ENCODE peak calls at places on chromosomes 2 and 18, in five cellular contexts. M is BJ, D is WERI-Rb-1, W is cardiac muscle cell, Z is AG09319. N is an unnamed sample.

GRCh38 chr18:26286008-26286407 is 59.8 kb downstream of the TAF4B start:
- DNase-seq in M (no peak), D (no peak), W (no peak), Z (no peak), N (no peak)

GRCh38 chr2:173588931-173589369 is 234.3 kb downstream of the CDCA7 start:
- DNase-seq in M (no peak), D (no peak), W (no peak), Z (no peak), N (no peak)

GRCh38 chr2:96762529-96763253 is 2.0 kb downstream of the CNNM4 start:
- DNase-seq in M (no peak), D (peak; percentile 24), W (peak; percentile 69), Z (no peak), N (no peak)

GRCh38 chr18:31197676-31198075 is 35.0 kb upstream of the DSC1 start:
- DNase-seq in M (no peak), D (no peak), W (no peak), Z (no peak), N (no peak)

GRCh38 chr18:74806700-74807416 is 209.2 kb downstream of the ZNF407 start:
- DNase-seq in M (peak; percentile 52), D (no peak), W (no peak), Z (peak; percentile 10), N (no peak)

GRCh38 chr2:37588316-37588777 is 83.1 kb downstream of the CDC42EP3 start:
- DNase-seq in M (no peak), D (peak; percentile 81), W (no peak), Z (no peak), N (no peak)

GRCh38 chr2:98461650-98462049 is 17.0 kb downstream of the INPP4A start:
- DNase-seq in M (no peak), D (no peak), W (no peak), Z (no peak), N (no peak)

GRCh38 chr2:12714391-12715221 is 2.1 kb upstream of the TRIB2 start:
- DNase-seq in M (no peak), D (no peak), W (no peak), Z (no peak), N (no peak)

GRCh38 chr2:230964136-230964730 is 31.7 kb upstream of the SPATA3 start:
- DNase-seq in M (no peak), D (no peak), W (no peak), Z (no peak), N (no peak)

GRCh38 chr2:184091456-184091855 is 506.9 kb upstream of the ZNF804A start:
- DNase-seq in M (no peak), D (no peak), W (no peak), Z (no peak), N (no peak)

GRCh38 chr2:121293450-121294325 is 8.7 kb upstream of the TFCP2L1 start:
- DNase-seq in M (no peak), D (no peak), W (no peak), Z (no peak), N (peak; percentile 59)

DNA sequence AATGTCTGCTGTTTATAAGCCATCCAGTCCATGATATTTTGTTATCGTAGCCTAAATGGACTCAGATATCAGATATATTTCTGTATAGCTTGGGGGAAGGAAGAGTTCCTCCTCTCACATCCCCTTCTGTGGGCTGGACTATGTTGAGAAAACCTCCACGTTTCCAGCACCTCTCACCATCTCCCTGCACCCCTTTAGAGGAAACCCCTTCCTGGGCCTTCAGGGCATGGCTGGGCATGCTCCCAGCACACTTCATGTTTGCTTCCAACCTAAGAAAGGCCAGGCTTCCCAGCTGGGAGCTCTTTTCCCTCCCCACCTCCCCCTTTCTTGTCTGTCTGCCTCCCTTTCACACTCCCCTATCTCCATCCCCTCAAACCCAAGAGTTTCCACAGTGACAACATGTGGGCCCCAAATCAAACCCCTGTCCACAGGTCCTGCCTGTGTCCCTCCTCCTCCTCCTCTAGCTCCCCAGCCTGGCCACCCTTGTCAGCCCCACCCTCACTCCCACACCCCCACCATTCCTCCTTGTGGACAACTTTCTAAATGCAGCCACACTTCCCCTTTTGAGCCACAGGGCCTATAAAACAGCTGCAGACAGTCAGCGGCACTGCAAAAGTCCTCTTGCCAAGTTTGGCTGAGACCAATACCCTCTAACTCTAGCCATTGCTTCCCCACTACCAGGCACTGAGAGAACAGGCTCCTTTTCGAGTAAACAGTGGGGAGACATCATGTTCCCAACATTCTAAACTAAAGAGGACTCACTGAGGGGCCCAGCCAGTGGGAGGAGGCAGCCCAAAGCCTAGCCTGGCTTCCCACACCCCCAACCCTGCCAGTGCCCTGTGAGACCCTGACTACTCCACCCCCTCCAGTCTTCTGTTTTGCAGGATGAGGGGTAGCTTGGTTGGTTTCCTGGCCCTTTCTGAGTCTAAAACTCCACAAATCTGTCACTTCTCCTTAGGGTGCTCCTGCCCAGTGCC is 120.5 kb downstream of the ZFP36L2 start:
- DNase-seq in M (no peak), D (peak; percentile 38), W (no peak), Z (no peak), N (no peak)
- TF ChIP-seq CTCF in M (peak; percentile 64), D (peak; percentile 24), W (peak; percentile 51), Z (peak; percentile 39), N (peak; percentile 55)

GRCh38 chr18:8982416-8983183 is 119.9 kb upstream of the NDUFV2 start:
- DNase-seq in M (peak; percentile 93), D (peak; percentile 68), W (peak; percentile 41), Z (peak; percentile 84), N (no peak)
- TF ChIP-seq CTCF in M (peak; percentile 55), D (peak; percentile 62), W (peak; percentile 56), Z (peak; percentile 59), N (peak; percentile 67)

GRCh38 chr2:86623549-86624547 is at the start of gene RNF103:
- DNase-seq in M (peak; percentile 29), D (peak; percentile 96), W (peak; percentile 97), Z (peak; percentile 74), N (peak; percentile 95)
- TF ChIP-seq CTCF in M (no peak), D (no peak), W (no peak), Z (no peak), N (no peak)

DNA sequence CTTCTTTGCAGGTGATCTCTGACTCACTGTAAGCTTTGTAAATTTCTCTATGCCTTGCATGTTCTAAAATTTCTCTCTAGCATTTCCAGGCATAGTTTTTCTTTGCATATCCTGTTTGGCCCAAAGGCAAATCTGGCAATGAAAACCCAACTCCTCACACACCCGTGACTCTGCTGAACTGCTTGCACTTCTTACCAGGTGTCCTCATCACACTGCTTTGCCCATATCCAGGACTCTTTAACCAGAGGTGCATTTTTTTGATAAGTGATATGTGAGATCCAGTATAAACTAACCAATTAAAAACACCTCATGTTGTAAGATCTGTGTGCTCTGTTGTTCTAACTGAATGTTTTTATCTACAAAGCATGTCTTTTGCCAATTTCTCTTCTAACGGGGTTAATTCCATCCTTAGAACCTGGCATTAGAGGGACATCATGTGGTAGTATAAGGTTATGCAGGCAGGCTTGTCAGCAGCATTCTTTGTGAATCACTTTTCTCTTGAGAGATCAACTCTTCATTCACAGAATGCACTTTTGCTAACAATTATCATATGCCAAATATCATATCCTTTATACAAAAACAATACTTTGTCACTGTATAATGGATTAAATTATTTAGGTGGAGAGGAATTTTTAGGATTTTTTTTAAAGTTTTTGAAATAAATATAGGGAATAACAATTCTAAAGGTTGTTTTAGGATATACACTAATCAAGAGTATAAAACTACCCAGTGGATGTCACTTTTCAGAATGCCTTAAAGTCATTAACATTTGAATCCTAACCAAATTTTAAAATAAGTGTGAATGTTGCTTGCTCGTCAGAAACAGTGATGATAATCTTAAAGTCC is 20.8 kb upstream of the TMX3 start:
- DNase-seq in M (peak; percentile 20), D (no peak), W (peak; percentile 40), Z (peak; percentile 54), N (no peak)
- TF ChIP-seq CTCF in M (peak; percentile 82), D (peak; percentile 36), W (peak; percentile 83), Z (peak; percentile 86), N (peak; percentile 82)

GRCh38 chr18:46678785-46679404 is 21.9 kb upstream of the LOXHD1 start:
- DNase-seq in M (no peak), D (no peak), W (no peak), Z (no peak), N (no peak)

GRCh38 chr18:46679846-46680598 is 23.0 kb upstream of the LOXHD1 start:
- DNase-seq in M (no peak), D (no peak), W (no peak), Z (no peak), N (no peak)

GRCh38 chr18:46676162-46676830 is 19.3 kb upstream of the LOXHD1 start:
- DNase-seq in M (no peak), D (no peak), W (no peak), Z (no peak), N (no peak)

GRCh38 chr18:46675112-46675511 is 18.1 kb upstream of the LOXHD1 start:
- DNase-seq in M (no peak), D (no peak), W (no peak), Z (no peak), N (no peak)

DNA sequence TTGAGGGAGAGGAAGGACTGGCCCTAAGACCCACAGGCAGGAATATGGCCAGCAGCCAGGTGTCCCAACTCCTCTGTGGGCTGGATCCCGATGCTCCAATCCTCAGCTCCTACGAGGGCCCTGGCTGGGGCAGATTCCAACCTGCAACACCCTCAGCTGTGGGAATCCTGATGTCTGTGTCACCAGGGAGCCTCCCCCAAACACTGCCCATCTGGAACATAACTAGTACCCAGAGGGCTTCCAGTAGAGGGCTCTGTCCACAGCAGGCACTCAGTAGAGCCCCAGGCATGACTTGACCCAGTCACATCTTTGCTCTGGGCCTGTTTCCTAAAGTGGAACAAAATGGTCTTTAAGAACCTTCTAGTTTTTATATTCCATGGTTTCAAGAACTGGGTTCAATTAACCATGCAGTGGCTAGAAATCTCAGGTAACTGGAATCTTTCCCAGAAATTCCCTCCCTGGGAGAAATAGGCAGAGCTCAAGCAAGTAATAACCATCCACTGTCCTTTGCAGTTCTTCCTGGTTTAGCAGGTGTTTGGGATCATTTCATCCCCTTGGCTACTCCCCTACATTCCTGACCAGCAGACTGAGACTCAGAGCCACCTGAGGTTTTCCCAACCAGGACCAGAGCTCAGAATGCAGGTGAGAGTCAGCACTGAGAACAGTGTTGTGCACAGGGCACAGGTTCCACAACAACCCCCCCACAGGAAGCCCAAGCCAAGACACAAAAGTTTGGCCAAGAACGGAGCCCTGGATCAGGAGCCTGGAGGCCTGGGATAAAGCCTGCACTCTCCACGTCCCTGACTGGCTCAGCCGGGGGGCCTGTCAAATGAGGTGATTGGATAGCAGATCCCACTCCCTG is 20.8 kb upstream of the LOXHD1 start:
- DNase-seq in M (no peak), D (no peak), W (peak; percentile 25), Z (no peak), N (no peak)
- TF ChIP-seq CTCF in M (peak; percentile 29), D (peak; percentile 67), W (no peak), Z (peak; percentile 11), N (no peak)

GRCh38 chr2:7356909-7357584 is 439.8 kb downstream of the RNF144A start:
- DNase-seq in M (no peak), D (no peak), W (no peak), Z (no peak), N (no peak)
- TF ChIP-seq CTCF in M (no peak), D (no peak), W (no peak), Z (no peak), N (no peak)

N was measured in type B pancreatic cell.